ENCODE peak calls at places on chromosomes 5 and 9, in eight cellular contexts. F is caudate nucleus, I is spleen, C is choroid plexus epithelial cell, U is LoVo, B is T-helper 17 cell, A is fibroblast of the aortic adventitia, O is IMR-90. R is an unnamed sample.

GRCh38 chr9:94076557-94076956 is 7.7 kb upstream of the PTPDC1 start:
- DNase-seq in F (no peak), I (no peak), C (no peak), U (no peak), B (no peak), A (peak), O (no peak), R (no peak)

GRCh38 chr5:16819522-16820167 is 116.4 kb downstream of the MYO10 start:
- DNase-seq in F (no peak), I (no peak), C (peak), U (no peak), B (no peak), A (peak), O (peak), R (peak)

GRCh38 chr5:74127377-74128338 is 501.7 kb downstream of the ARHGEF28 start:
- DNase-seq in F (no peak), I (no peak), C (peak), U (peak), B (no peak), A (peak), O (peak), R (peak)

GRCh38 chr9:6549106-6549505 is 96.4 kb downstream of the GLDC start:
- DNase-seq in F (no peak), I (no peak), C (no peak), U (no peak), B (no peak), A (no peak), O (no peak), R (no peak)

GRCh38 chr5:73115399-73116051 is 4.8 kb upstream of the TMEM171 start:
- DNase-seq in F (no peak), I (no peak), C (peak), U (no peak), B (no peak), A (peak), O (peak), R (peak)

GRCh38 chr9:99835142-99835541 is 13.5 kb downstream of the NR4A3 start:
- DNase-seq in F (no peak), I (no peak), C (no peak), U (no peak), B (no peak), A (no peak), O (no peak), R (no peak)

GRCh38 chr9:116350213-116350612 is 196.6 kb downstream of the PAPPA start:
- DNase-seq in F (no peak), I (no peak), C (peak), U (no peak), B (no peak), A (no peak), O (no peak), R (no peak)

GRCh38 chr9:123645126-123645525 is 284.8 kb downstream of the DENND1A start:
- DNase-seq in F (no peak), I (no peak), C (no peak), U (no peak), B (no peak), A (no peak), O (no peak), R (no peak)

GRCh38 chr9:131117111-131117761 is 8.2 kb upstream of the NUP214 start:
- DNase-seq in F (no peak), I (no peak), C (no peak), U (no peak), B (no peak), A (no peak), O (no peak), R (no peak)

GRCh38 chr5:14728109-14728938 is 63.8 kb downstream of the OTULIN start:
- DNase-seq in F (peak), I (no peak), C (no peak), U (no peak), B (no peak), A (no peak), O (no peak), R (no peak)

GRCh38 chr5:172558076-172558990 is 82.7 kb upstream of the NEURL1B start:
- DNase-seq in F (no peak), I (peak), C (no peak), U (no peak), B (no peak), A (no peak), O (no peak), R (no peak)

GRCh38 chr9:29966247-29966646 is 2393.0 kb upstream of the C9orf72 start:
- DNase-seq in F (no peak), I (no peak), C (peak), U (no peak), B (no peak), A (no peak), O (no peak), R (peak)

GRCh38 chr9:87662808-87663528 is 63.0 kb upstream of the CTSL start:
- DNase-seq in F (no peak), I (no peak), C (peak), U (peak), B (no peak), A (peak), O (peak), R (peak)

GRCh38 chr5:157477814-157478494 is 17.9 kb downstream of the NIPAL4 start:
- DNase-seq in F (no peak), I (no peak), C (no peak), U (no peak), B (no peak), A (no peak), O (no peak), R (no peak)

GRCh38 chr9:8762676-8763075 is 963.1 kb upstream of the DMAC1 start:
- DNase-seq in F (no peak), I (no peak), C (no peak), U (no peak), B (no peak), A (no peak), O (no peak), R (no peak)

R was measured in brain microvascular endothelial cell.